ENCODE peak calls at places on chromosomes 3 and 15, in nine cellular contexts. I is CD8-positive, alpha-beta T cell; Y is NCI-H510A; G is stimulated activated CD8-positive, alpha-beta memory T cell treated with anti-CD3 and anti-CD28 coated beads, Interleukin-15, amount 100 ng/mL, for 24 hours; K is M059J; P is ureter; L is NCI-H748 treated with DMSO at 0.1 percent for 48 hours; J is activated CD4-positive, CD25-positive, alpha-beta regulatory T cell; C is aorta. Q is an unnamed sample.

GRCh38 chr3:161890147-161890625 is 393.6 kb downstream of the OTOL1 start:
- DNase-seq in P (peak), I (no peak), Y (peak), K (peak), C (peak), L (no peak), J (no peak), G (no peak), Q (no peak)

GRCh38 chr3:193960485-193961172 is 175.3 kb upstream of the HES1 start:
- DNase-seq in L (peak), G (no peak), P (no peak), C (no peak), Y (no peak), J (no peak), I (no peak), K (no peak), Q (no peak)

GRCh38 chr3:88912294-88913014 is 195.0 kb upstream of the EPHA3 start:
- DNase-seq in G (no peak), C (no peak), I (no peak), J (no peak), P (no peak), K (no peak), Y (no peak), L (no peak), Q (no peak)

GRCh38 chr3:48598323-48599076 is 3.4 kb upstream of the COL7A1 start:
- DNase-seq in K (peak), G (no peak), L (no peak), J (no peak), Y (no peak), I (no peak), C (peak), P (peak), Q (no peak)

GRCh38 chr3:72152551-72153476 is 367.9 kb upstream of the PROK2 start:
- DNase-seq in C (peak), L (peak), G (no peak), Y (peak), I (no peak), P (peak), J (no peak), K (peak), Q (no peak)

GRCh38 chr3:111751961-111752360 is 107.1 kb upstream of the PHLDB2 start:
- DNase-seq in Y (no peak), P (no peak), K (peak), I (no peak), C (no peak), L (no peak), J (no peak), G (no peak), Q (no peak)

GRCh38 chr3:29144361-29144760 is 136.5 kb upstream of the RBMS3 start:
- DNase-seq in C (no peak), L (no peak), J (no peak), G (no peak), I (no peak), K (no peak), Y (no peak), P (no peak), Q (no peak)

GRCh38 chr3:24951186-24951585 is 456.5 kb upstream of the THRB start:
- DNase-seq in I (no peak), P (no peak), C (no peak), Y (no peak), J (no peak), K (no peak), L (no peak), G (no peak), Q (no peak)

GRCh38 chr3:39809181-39809994 is at the start of gene MYRIP:
- DNase-seq in L (peak), G (no peak), Y (peak), K (peak), I (no peak), P (peak), C (no peak), J (no peak), Q (no peak)

GRCh38 chr3:112979244-112979832 is 4.4 kb upstream of the CD200R1 start:
- DNase-seq in I (peak), Y (no peak), P (no peak), J (no peak), G (no peak), K (peak), L (peak), C (no peak), Q (no peak)

GRCh38 chr3:49703443-49703927 is 14.1 kb downstream of the RNF123 start:
- DNase-seq in I (peak), C (peak), L (peak), Y (no peak), G (no peak), P (no peak), J (peak), K (peak), Q (no peak)

GRCh38 chr15:81091889-81092558 is 42.0 kb upstream of the CFAP161 start:
- DNase-seq in L (no peak), Y (peak), G (no peak), I (no peak), J (no peak), C (no peak), P (no peak), K (peak), Q (no peak)

GRCh38 chr3:169666501-169667379 is 3.2 kb upstream of the MECOM start:
- DNase-seq in I (no peak), K (no peak), Y (no peak), P (no peak), J (no peak), L (no peak), C (no peak), G (no peak), Q (no peak)

GRCh38 chr15:31435256-31435781 is 108.7 kb downstream of the KLF13 start:
- DNase-seq in L (peak), Y (peak), G (no peak), P (peak), K (peak), J (peak), C (peak), I (peak), Q (peak)

GRCh38 chr3:64505419-64505818 is 182.4 kb downstream of the ADAMTS9 start:
- DNase-seq in C (no peak), L (no peak), J (no peak), I (no peak), Y (no peak), K (no peak), P (no peak), G (no peak), Q (no peak)

GRCh38 chr15:31488437-31489204 is 162.0 kb downstream of the KLF13 start:
- DNase-seq in Y (peak), C (peak), L (peak), K (peak), I (peak), J (no peak), P (peak), G (no peak), Q (peak)